ENCODE peak calls at places on chromosomes 2 and 18, in six cellular contexts. One of them, this sample, is unnamed.

GRCh38 chr2:38945372-38945771 is 55.7 kb downstream of the ARHGEF33 start:
- DNase-seq in Peyer's patch: no peak
- DNase-seq in adrenal gland: no peak
- DNase-seq in ovary: peak
- DNase-seq in fibroblast of lung: no peak
- DNase-seq in transverse colon: no peak
- DNase-seq in this sample: no peak

GRCh38 chr2:69594341-69594740 is 49.2 kb downstream of the AAK1 start:
- DNase-seq in Peyer's patch: no peak
- DNase-seq in adrenal gland: peak
- DNase-seq in ovary: no peak
- DNase-seq in fibroblast of lung: peak
- DNase-seq in transverse colon: no peak
- DNase-seq in this sample: no peak

GRCh38 chr2:211439011-211439410 is 882.6 kb downstream of the CPS1 start:
- DNase-seq in Peyer's patch: no peak
- DNase-seq in adrenal gland: no peak
- DNase-seq in ovary: no peak
- DNase-seq in fibroblast of lung: no peak
- DNase-seq in transverse colon: no peak
- DNase-seq in this sample: no peak

GRCh38 chr18:34773961-34774754 is 64.1 kb downstream of the DTNA start:
- DNase-seq in Peyer's patch: no peak
- DNase-seq in adrenal gland: peak
- DNase-seq in ovary: peak
- DNase-seq in fibroblast of lung: peak
- DNase-seq in transverse colon: peak
- DNase-seq in this sample: no peak

GRCh38 chr2:202317080-202317859 is 51.7 kb downstream of the NOP58 start:
- DNase-seq in Peyer's patch: peak
- DNase-seq in adrenal gland: peak
- DNase-seq in ovary: peak
- DNase-seq in fibroblast of lung: peak
- DNase-seq in transverse colon: peak
- DNase-seq in this sample: no peak

GRCh38 chr2:50449306-50449705 is 582.6 kb downstream of the NRXN1 start:
- DNase-seq in Peyer's patch: no peak
- DNase-seq in adrenal gland: no peak
- DNase-seq in ovary: no peak
- DNase-seq in fibroblast of lung: no peak
- DNase-seq in transverse colon: no peak
- DNase-seq in this sample: no peak

GRCh38 chr2:23651187-23651983 is 266.4 kb downstream of the KLHL29 start:
- DNase-seq in Peyer's patch: no peak
- DNase-seq in adrenal gland: peak
- DNase-seq in ovary: no peak
- DNase-seq in fibroblast of lung: peak
- DNase-seq in transverse colon: no peak
- DNase-seq in this sample: no peak

GRCh38 chr18:58813821-58814220 is 50.9 kb upstream of the ZNF532 start:
- DNase-seq in Peyer's patch: no peak
- DNase-seq in adrenal gland: no peak
- DNase-seq in ovary: no peak
- DNase-seq in fibroblast of lung: no peak
- DNase-seq in transverse colon: no peak
- DNase-seq in this sample: no peak

GRCh38 chr18:43129946-43130523 is 14.6 kb upstream of the RIT2 start:
- DNase-seq in Peyer's patch: no peak
- DNase-seq in adrenal gland: no peak
- DNase-seq in ovary: no peak
- DNase-seq in fibroblast of lung: peak
- DNase-seq in transverse colon: no peak
- DNase-seq in this sample: no peak

GRCh38 chr2:109623923-109624322 is 9.8 kb downstream of the SOWAHC start:
- DNase-seq in Peyer's patch: no peak
- DNase-seq in adrenal gland: no peak
- DNase-seq in ovary: no peak
- DNase-seq in fibroblast of lung: no peak
- DNase-seq in transverse colon: no peak
- DNase-seq in this sample: peak

GRCh38 chr2:27701676-27702075 is 38.0 kb downstream of the SLC4A1AP start:
- DNase-seq in Peyer's patch: no peak
- DNase-seq in adrenal gland: peak
- DNase-seq in ovary: no peak
- DNase-seq in fibroblast of lung: peak
- DNase-seq in transverse colon: no peak
- DNase-seq in this sample: peak

GRCh38 chr2:39606585-39606984 is 59.1 kb upstream of the TMEM178A start:
- DNase-seq in Peyer's patch: no peak
- DNase-seq in adrenal gland: no peak
- DNase-seq in ovary: no peak
- DNase-seq in fibroblast of lung: no peak
- DNase-seq in transverse colon: no peak
- DNase-seq in this sample: no peak

GRCh38 chr2:202932425-202933138 is 20.5 kb downstream of the CARF start:
- DNase-seq in Peyer's patch: no peak
- DNase-seq in adrenal gland: no peak
- DNase-seq in ovary: no peak
- DNase-seq in fibroblast of lung: no peak
- DNase-seq in transverse colon: no peak
- DNase-seq in this sample: no peak

GRCh38 chr2:219539926-219540678 is 3.5 kb downstream of the CHPF start:
- DNase-seq in Peyer's patch: no peak
- DNase-seq in adrenal gland: no peak
- DNase-seq in ovary: no peak
- DNase-seq in fibroblast of lung: no peak
- DNase-seq in transverse colon: no peak
- DNase-seq in this sample: no peak

GRCh38 chr2:85600951-85601770 is 1.3 kb downstream of the TMEM150A start:
- DNase-seq in Peyer's patch: no peak
- DNase-seq in adrenal gland: no peak
- DNase-seq in ovary: no peak
- DNase-seq in fibroblast of lung: no peak
- DNase-seq in transverse colon: no peak
- DNase-seq in this sample: no peak

GRCh38 chr2:113910110-113910717 is 20.3 kb downstream of the ACTR3 start:
- DNase-seq in Peyer's patch: no peak
- DNase-seq in adrenal gland: peak
- DNase-seq in ovary: no peak
- DNase-seq in fibroblast of lung: no peak
- DNase-seq in transverse colon: no peak
- DNase-seq in this sample: no peak

GRCh38 chr2:44170337-44170736 is 1.7 kb downstream of the PPM1B start:
- DNase-seq in Peyer's patch: no peak
- DNase-seq in adrenal gland: no peak
- DNase-seq in ovary: no peak
- DNase-seq in fibroblast of lung: peak
- DNase-seq in transverse colon: no peak
- DNase-seq in this sample: no peak

GRCh38 chr2:2059199-2059598 is 271.9 kb downstream of the MYT1L start:
- DNase-seq in Peyer's patch: no peak
- DNase-seq in adrenal gland: no peak
- DNase-seq in ovary: no peak
- DNase-seq in fibroblast of lung: no peak
- DNase-seq in transverse colon: no peak
- DNase-seq in this sample: no peak

GRCh38 chr2:2054363-2054882 is 276.7 kb downstream of the MYT1L start:
- DNase-seq in Peyer's patch: no peak
- DNase-seq in adrenal gland: no peak
- DNase-seq in ovary: no peak
- DNase-seq in fibroblast of lung: no peak
- DNase-seq in transverse colon: no peak
- DNase-seq in this sample: no peak

GRCh38 chr2:2056531-2056930 is 274.5 kb downstream of the MYT1L start:
- DNase-seq in Peyer's patch: no peak
- DNase-seq in adrenal gland: no peak
- DNase-seq in ovary: no peak
- DNase-seq in fibroblast of lung: no peak
- DNase-seq in transverse colon: no peak
- DNase-seq in this sample: no peak

GRCh38 chr2:2060431-2060830 is 270.6 kb downstream of the MYT1L start:
- DNase-seq in Peyer's patch: no peak
- DNase-seq in adrenal gland: no peak
- DNase-seq in ovary: no peak
- DNase-seq in fibroblast of lung: no peak
- DNase-seq in transverse colon: no peak
- DNase-seq in this sample: no peak

GRCh38 chr2:2057125-2057721 is 273.9 kb downstream of the MYT1L start:
- DNase-seq in Peyer's patch: peak
- DNase-seq in adrenal gland: peak
- DNase-seq in ovary: no peak
- DNase-seq in fibroblast of lung: no peak
- DNase-seq in transverse colon: peak
- DNase-seq in this sample: peak
- H3K4me3 ChIP-seq in Peyer's patch: no peak
- H3K4me3 ChIP-seq in adrenal gland: no peak
- H3K4me3 ChIP-seq in ovary: no peak
- H3K4me3 ChIP-seq in fibroblast of lung: no peak
- H3K4me3 ChIP-seq in transverse colon: no peak
- H3K4me3 ChIP-seq in this sample: no peak

GRCh38 chr2:174772492-174772801 is 8.2 kb upstream of the CHRNA1 start:
- DNase-seq in Peyer's patch: no peak
- DNase-seq in adrenal gland: no peak
- DNase-seq in ovary: no peak
- DNase-seq in fibroblast of lung: no peak
- DNase-seq in transverse colon: no peak
- DNase-seq in this sample: no peak
- H3K4me3 ChIP-seq in Peyer's patch: no peak
- H3K4me3 ChIP-seq in adrenal gland: no peak
- H3K4me3 ChIP-seq in ovary: no peak
- H3K4me3 ChIP-seq in fibroblast of lung: no peak
- H3K4me3 ChIP-seq in transverse colon: no peak
- H3K4me3 ChIP-seq in this sample: no peak

GRCh38 chr18:47747260-47747795 is 183.1 kb downstream of the SMAD2 start:
- DNase-seq in Peyer's patch: no peak
- DNase-seq in adrenal gland: no peak
- DNase-seq in ovary: no peak
- DNase-seq in fibroblast of lung: no peak
- DNase-seq in transverse colon: no peak
- DNase-seq in this sample: no peak

GRCh38 chr18:47748093-47748796 is 182.2 kb downstream of the SMAD2 start:
- DNase-seq in Peyer's patch: no peak
- DNase-seq in adrenal gland: no peak
- DNase-seq in ovary: no peak
- DNase-seq in fibroblast of lung: no peak
- DNase-seq in transverse colon: no peak
- DNase-seq in this sample: no peak

GRCh38 chr18:47746615-47747014 is 183.8 kb downstream of the SMAD2 start:
- DNase-seq in Peyer's patch: no peak
- DNase-seq in adrenal gland: no peak
- DNase-seq in ovary: no peak
- DNase-seq in fibroblast of lung: no peak
- DNase-seq in transverse colon: no peak
- DNase-seq in this sample: no peak

GRCh38 chr18:47750889-47751423 is 179.5 kb downstream of the SMAD2 start:
- DNase-seq in Peyer's patch: no peak
- DNase-seq in adrenal gland: no peak
- DNase-seq in ovary: no peak
- DNase-seq in fibroblast of lung: no peak
- DNase-seq in transverse colon: no peak
- DNase-seq in this sample: no peak

GRCh38 chr18:47749195-47749973 is 181.1 kb downstream of the SMAD2 start:
- DNase-seq in Peyer's patch: peak
- DNase-seq in adrenal gland: peak
- DNase-seq in ovary: peak
- DNase-seq in fibroblast of lung: peak
- DNase-seq in transverse colon: peak
- DNase-seq in this sample: peak
- H3K4me3 ChIP-seq in Peyer's patch: no peak
- H3K4me3 ChIP-seq in adrenal gland: no peak
- H3K4me3 ChIP-seq in ovary: peak
- H3K4me3 ChIP-seq in fibroblast of lung: no peak
- H3K4me3 ChIP-seq in transverse colon: peak
- H3K4me3 ChIP-seq in this sample: no peak

DNA sequence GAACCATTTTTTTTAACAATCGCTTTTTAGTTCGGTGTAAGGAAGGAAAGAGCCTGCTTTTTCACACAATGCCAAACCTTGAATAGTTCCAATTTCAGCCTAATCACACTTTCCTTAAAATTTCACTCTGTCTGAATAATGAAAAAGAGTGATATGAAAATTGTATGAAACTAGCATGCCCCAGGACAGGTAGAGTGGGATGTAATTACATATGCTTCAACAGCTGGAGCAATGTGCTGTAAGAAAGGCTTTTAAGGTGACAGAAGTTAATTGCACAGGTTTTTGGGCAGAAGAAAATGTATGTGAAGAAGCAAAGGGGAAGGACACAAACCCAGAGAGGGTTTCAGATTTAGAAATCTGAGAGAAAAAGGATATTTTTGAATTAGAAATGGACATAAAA is 184.0 kb downstream of the DSC3 start:
- DNase-seq in Peyer's patch: no peak
- DNase-seq in adrenal gland: no peak
- DNase-seq in ovary: no peak
- DNase-seq in fibroblast of lung: no peak
- DNase-seq in transverse colon: no peak
- DNase-seq in this sample: no peak
- H3K4me3 ChIP-seq in Peyer's patch: no peak
- H3K4me3 ChIP-seq in adrenal gland: no peak
- H3K4me3 ChIP-seq in ovary: no peak
- H3K4me3 ChIP-seq in fibroblast of lung: no peak
- H3K4me3 ChIP-seq in transverse colon: no peak
- H3K4me3 ChIP-seq in this sample: no peak

GRCh38 chr2:45983213-45983612 is 314.0 kb upstream of the EPAS1 start:
- DNase-seq in Peyer's patch: no peak
- DNase-seq in adrenal gland: no peak
- DNase-seq in ovary: no peak
- DNase-seq in fibroblast of lung: no peak
- DNase-seq in transverse colon: no peak
- DNase-seq in this sample: no peak
- H3K4me3 ChIP-seq in Peyer's patch: no peak
- H3K4me3 ChIP-seq in adrenal gland: no peak
- H3K4me3 ChIP-seq in ovary: no peak
- H3K4me3 ChIP-seq in fibroblast of lung: no peak
- H3K4me3 ChIP-seq in transverse colon: no peak
- H3K4me3 ChIP-seq in this sample: no peak

DNA sequence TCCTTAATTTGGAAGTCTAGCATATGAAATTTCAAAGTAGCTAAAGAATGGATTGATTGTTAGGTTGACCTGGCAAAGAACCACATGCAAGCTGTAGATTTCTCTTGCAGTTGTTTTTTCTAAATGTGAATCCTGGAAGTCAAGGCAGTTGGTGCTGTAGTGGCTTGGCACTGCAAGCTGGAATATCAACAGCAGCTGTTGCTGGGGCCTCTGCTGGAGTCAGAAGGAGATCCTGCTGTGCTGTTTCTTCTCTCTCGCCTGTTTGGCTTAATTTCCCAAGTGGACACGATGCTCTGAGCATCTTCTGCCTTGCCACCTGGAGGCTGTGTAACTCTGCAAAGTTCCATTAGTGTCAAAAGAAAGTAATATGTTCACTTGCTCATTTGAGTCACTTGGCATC is 12.6 kb downstream of the PIK3C3 start:
- DNase-seq in Peyer's patch: no peak
- DNase-seq in adrenal gland: no peak
- DNase-seq in ovary: no peak
- DNase-seq in fibroblast of lung: peak
- DNase-seq in transverse colon: no peak
- DNase-seq in this sample: no peak
- H3K4me3 ChIP-seq in Peyer's patch: no peak
- H3K4me3 ChIP-seq in adrenal gland: no peak
- H3K4me3 ChIP-seq in ovary: no peak
- H3K4me3 ChIP-seq in fibroblast of lung: no peak
- H3K4me3 ChIP-seq in transverse colon: no peak
- H3K4me3 ChIP-seq in this sample: no peak